ENCODE peak calls at places on chromosome 11, in ten cellular contexts. G is tibial artery, I is MM.1S, X is cardiac fibroblast, A is foreskin fibroblast, Y is DND-41, V is neural progenitor cell, Q is colonic mucosa, U is fibroblast of mammary gland, H is esophagus squamous epithelium. F is an unnamed sample.

GRCh38 chr11:46256540-46257001 is 20.9 kb upstream of the CREB3L1 start:
- DNase-seq in I (no peak), A (no peak), Y (no peak), X (no peak), Q (no peak), H (no peak), G (no peak), U (no peak), V (no peak), F (no peak)

GRCh38 chr11:117720061-117720511 is 76.9 kb downstream of the DSCAML1 start:
- DNase-seq in Q (no peak), X (no peak), H (no peak), G (no peak), V (peak), U (no peak), A (no peak), I (no peak), Y (no peak), F (no peak)

GRCh38 chr11:38646382-38646781 is 2048.3 kb upstream of the RAG2 start:
- DNase-seq in V (no peak), I (no peak), X (no peak), Q (no peak), H (no peak), A (no peak), Y (no peak), U (no peak), G (no peak), F (no peak)

GRCh38 chr11:75099635-75100034 is 3.0 kb upstream of the OR2AT4 start:
- DNase-seq in U (no peak), H (no peak), A (no peak), Y (no peak), V (no peak), I (no peak), Q (no peak), G (no peak), X (no peak), F (no peak)

GRCh38 chr11:129728571-129728970 is 87.1 kb upstream of the TMEM45B start:
- DNase-seq in X (no peak), V (no peak), A (no peak), I (no peak), H (no peak), Y (no peak), G (no peak), U (no peak), Q (no peak), F (no peak)

GRCh38 chr11:2588809-2589537 is 110.8 kb downstream of the KCNQ1OT1 start:
- DNase-seq in H (no peak), U (no peak), I (no peak), Q (peak), G (no peak), Y (peak), V (no peak), A (no peak), X (no peak), F (no peak)

GRCh38 chr11:107042748-107043147 is 24.5 kb upstream of the GUCY1A2 start:
- DNase-seq in H (no peak), X (peak), G (no peak), V (no peak), U (no peak), Q (no peak), A (no peak), I (no peak), Y (no peak), F (peak)

GRCh38 chr11:82663535-82663934 is 70.1 kb downstream of the FAM181B start:
- DNase-seq in H (no peak), A (no peak), I (no peak), Q (no peak), G (no peak), X (no peak), U (no peak), V (no peak), Y (no peak), F (no peak)

GRCh38 chr11:107741044-107741823 is 29.4 kb upstream of the SLN start:
- DNase-seq in A (peak), Y (no peak), I (peak), U (peak), H (no peak), G (no peak), Q (no peak), V (peak), X (peak), F (peak)

GRCh38 chr11:96132437-96132836 is 208.5 kb upstream of the MTMR2 start:
- DNase-seq in Y (no peak), G (no peak), H (no peak), V (no peak), Q (no peak), I (no peak), A (no peak), X (no peak), U (no peak), F (no peak)

GRCh38 chr11:86176165-86176884 is 68.2 kb upstream of the EED start:
- DNase-seq in U (peak), Q (no peak), A (no peak), G (no peak), X (peak), I (no peak), V (no peak), H (no peak), Y (no peak), F (no peak)

GRCh38 chr11:100857236-100858005 is 170.3 kb downstream of the ARHGAP42 start:
- DNase-seq in X (no peak), H (no peak), I (no peak), G (no peak), U (peak), V (peak), A (no peak), Y (no peak), Q (no peak), F (peak)

GRCh38 chr11:134503104-134503503 is 91.1 kb upstream of the B3GAT1 start:
- DNase-seq in A (no peak), U (no peak), G (no peak), I (no peak), X (no peak), Q (no peak), H (no peak), V (peak), Y (no peak), F (no peak)

GRCh38 chr11:69545976-69546617 is 64.6 kb downstream of the LINC01488 start:
- DNase-seq in V (no peak), H (no peak), Q (no peak), X (no peak), U (no peak), I (no peak), A (no peak), Y (no peak), G (no peak), F (no peak)

GRCh38 chr11:23749762-23750430 is 747.0 kb upstream of the LUZP2 start:
- DNase-seq in U (no peak), X (no peak), I (no peak), G (no peak), Q (no peak), H (no peak), V (no peak), Y (no peak), A (no peak), F (no peak)

GRCh38 chr11:14584595-14584994 is 59.0 kb upstream of the PDE3B start:
- DNase-seq in I (no peak), V (no peak), A (no peak), X (no peak), Y (no peak), U (no peak), G (no peak), H (no peak), Q (peak), F (no peak)

GRCh38 chr11:71437399-71437798 is 10.8 kb downstream of the DHCR7 start:
- DNase-seq in X (no peak), U (no peak), I (no peak), G (no peak), Y (no peak), Q (no peak), H (no peak), V (no peak), A (no peak), F (no peak)

GRCh38 chr11:36241512-36241911 is 47.7 kb downstream of the COMMD9 start:
- DNase-seq in A (no peak), G (no peak), X (no peak), I (no peak), V (no peak), Q (no peak), U (no peak), H (no peak), Y (no peak), F (no peak)

GRCh38 chr11:47971501-47971900 is 8.9 kb upstream of the PTPRJ start:
- DNase-seq in A (no peak), I (no peak), H (no peak), V (no peak), Y (no peak), X (no peak), Q (no peak), G (no peak), U (no peak), F (no peak)

GRCh38 chr11:73308963-73309960 is 1.2 kb downstream of the ARHGEF17 start:
- DNase-seq in I (no peak), Y (no peak), Q (peak), A (peak), X (peak), U (peak), H (no peak), G (peak), V (peak), F (peak)

GRCh38 chr11:112128483-112129121 is 35.3 kb downstream of the IL18 start:
- DNase-seq in I (no peak), V (no peak), H (no peak), U (peak), A (peak), G (peak), Q (peak), Y (no peak), X (peak), F (peak)

GRCh38 chr11:117560786-117561530 is 233.3 kb downstream of the CEP164 start:
- DNase-seq in X (no peak), Q (no peak), G (no peak), U (no peak), A (no peak), Y (no peak), H (no peak), V (no peak), I (no peak), F (no peak)

GRCh38 chr11:64918056-64918455 is 1.0 kb upstream of the ATG2A start:
- DNase-seq in I (peak), H (no peak), Q (no peak), X (peak), A (peak), U (peak), G (no peak), Y (peak), V (peak), F (peak)

GRCh38 chr11:19088791-19089190 is 28.2 kb upstream of the ZDHHC13 start:
- DNase-seq in H (no peak), U (no peak), I (no peak), G (no peak), V (no peak), X (no peak), A (no peak), Q (no peak), Y (no peak), F (no peak)

GRCh38 chr11:131998020-131998419 is 627.6 kb downstream of the NTM start:
- DNase-seq in H (no peak), A (no peak), Y (no peak), Q (peak), U (no peak), G (no peak), V (no peak), X (no peak), I (no peak), F (peak)

GRCh38 chr11:104291646-104292045 is 127.7 kb upstream of the PDGFD start:
- DNase-seq in U (no peak), H (no peak), G (no peak), Y (no peak), X (no peak), A (no peak), I (no peak), V (no peak), Q (no peak), F (no peak)

GRCh38 chr11:57479925-57480324 is 19.6 kb downstream of the RTN4RL2 start:
- DNase-seq in G (no peak), I (no peak), H (no peak), U (no peak), A (no peak), Q (no peak), V (no peak), X (no peak), Y (no peak), F (no peak)

GRCh38 chr11:10268746-10269487 is 25.1 kb downstream of the SBF2 start:
- DNase-seq in X (peak), V (no peak), U (peak), A (no peak), Y (no peak), G (no peak), H (no peak), I (no peak), Q (no peak), F (peak)

GRCh38 chr11:97965849-97966646 is 1054.7 kb upstream of the CNTN5 start:
- DNase-seq in Q (no peak), V (no peak), Y (no peak), H (no peak), G (no peak), U (peak), I (no peak), X (peak), A (peak), F (peak)

GRCh38 chr11:7545611-7546010 is 31.8 kb downstream of the PPFIBP2 start:
- DNase-seq in X (no peak), Q (no peak), G (no peak), V (no peak), I (no peak), A (no peak), H (no peak), Y (no peak), U (no peak), F (no peak)

GRCh38 chr11:34432822-34433221 is 5.9 kb upstream of the CAT start:
- DNase-seq in Q (no peak), Y (no peak), H (no peak), U (no peak), A (no peak), G (peak), I (no peak), V (no peak), X (no peak), F (no peak)

GRCh38 chr11:57459112-57460016 is 964 bp upstream of the RTN4RL2 start:
- DNase-seq in U (no peak), Q (no peak), V (peak), X (no peak), G (no peak), I (no peak), H (no peak), A (no peak), Y (no peak), F (no peak)

GRCh38 chr11:68255526-68255925 is 16.2 kb downstream of the C11orf24 start:
- DNase-seq in H (no peak), V (no peak), Y (no peak), U (peak), Q (no peak), X (peak), A (no peak), I (no peak), G (no peak), F (no peak)

GRCh38 chr11:18771266-18772035 is 20.1 kb downstream of the PTPN5 start:
- DNase-seq in Q (no peak), A (no peak), U (no peak), I (no peak), Y (no peak), G (no peak), H (no peak), X (no peak), V (no peak), F (no peak)

GRCh38 chr11:96426356-96427103 is 36.7 kb downstream of the JRKL start:
- DNase-seq in X (peak), Q (no peak), I (peak), H (no peak), U (peak), Y (no peak), V (peak), A (peak), G (no peak), F (peak)

GRCh38 chr11:16186680-16187079 is 169.7 kb downstream of the SOX6 start:
- DNase-seq in Q (no peak), Y (no peak), U (no peak), A (no peak), V (no peak), I (no peak), X (no peak), G (no peak), H (no peak), F (no peak)

DNA sequence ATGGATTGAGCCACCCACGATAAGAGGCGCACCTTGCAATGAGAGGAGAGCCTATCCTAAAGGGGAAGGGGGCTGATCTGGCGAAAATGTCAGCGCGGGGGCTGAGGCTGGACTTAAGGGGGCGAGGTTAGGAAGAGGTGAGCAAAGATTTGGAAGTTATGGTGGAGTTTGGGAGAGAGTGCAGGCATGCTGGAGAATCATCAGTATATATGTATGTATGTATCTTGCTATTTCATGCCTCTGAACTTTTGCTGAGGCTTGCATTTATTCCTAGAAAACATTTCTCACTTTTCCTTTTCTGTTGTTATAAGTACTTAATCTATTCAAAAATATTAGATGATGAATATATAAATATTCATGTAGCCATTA is 17.2 kb upstream of the THRSP start:
- DNase-seq in I (no peak), V (no peak), U (no peak), Q (no peak), Y (no peak), H (no peak), X (no peak), A (no peak), G (no peak), F (no peak)
- H3K4me3 ChIP-seq in I (no peak), V (no peak), U (no peak), Q (no peak), Y (no peak), H (no peak), X (no peak), A (no peak), G (peak), F (no peak)

GRCh38 chr11:78613053-78613813 is 38.6 kb upstream of the NARS2 start:
- DNase-seq in X (no peak), Y (no peak), Q (no peak), I (no peak), H (no peak), U (no peak), V (no peak), A (no peak), G (no peak), F (no peak)

GRCh38 chr11:78620159-78620558 is 45.5 kb upstream of the NARS2 start:
- DNase-seq in Y (no peak), Q (no peak), I (no peak), H (no peak), V (no peak), A (no peak), U (no peak), G (no peak), X (no peak), F (no peak)

GRCh38 chr11:78615724-78616123 is 41.1 kb upstream of the NARS2 start:
- DNase-seq in H (no peak), I (no peak), A (no peak), V (no peak), Q (no peak), X (no peak), G (no peak), Y (no peak), U (peak), F (peak)
- TF ChIP-seq CTCF in H (no peak), I (no peak), A (no peak), V (no peak), Q (no peak), X (peak), G (no peak), Y (peak), U (peak), F (peak)

GRCh38 chr11:95068549-95068948 is 1.8 kb downstream of the SRSF8 start:
- DNase-seq in V (peak), X (peak), I (peak), H (peak), G (peak), Y (peak), U (peak), A (peak), Q (peak), F (peak)

GRCh38 chr11:95066721-95067041 is at the start of gene SRSF8:
- DNase-seq in X (no peak), H (no peak), V (no peak), U (no peak), Q (no peak), G (no peak), Y (no peak), I (peak), A (no peak), F (no peak)

GRCh38 chr11:95067828-95068244 is 1.1 kb downstream of the SRSF8 start:
- DNase-seq in V (no peak), A (no peak), G (peak), U (no peak), Y (no peak), I (no peak), X (no peak), Q (peak), H (no peak), F (no peak)

GRCh38 chr11:95067042-95067827 is 516 bp downstream of the SRSF8 start:
- DNase-seq in U (peak), A (peak), Y (peak), I (peak), V (peak), X (peak), G (peak), H (no peak), Q (peak), F (peak)

GRCh38 chr11:95065336-95065735 is 1.4 kb upstream of the SRSF8 start:
- DNase-seq in Q (no peak), X (no peak), G (no peak), A (no peak), Y (no peak), U (no peak), I (no peak), H (no peak), V (no peak), F (no peak)
- H3K4me3 ChIP-seq in Q (no peak), X (no peak), G (no peak), A (no peak), Y (no peak), U (no peak), I (no peak), H (no peak), V (no peak), F (no peak)

DNA sequence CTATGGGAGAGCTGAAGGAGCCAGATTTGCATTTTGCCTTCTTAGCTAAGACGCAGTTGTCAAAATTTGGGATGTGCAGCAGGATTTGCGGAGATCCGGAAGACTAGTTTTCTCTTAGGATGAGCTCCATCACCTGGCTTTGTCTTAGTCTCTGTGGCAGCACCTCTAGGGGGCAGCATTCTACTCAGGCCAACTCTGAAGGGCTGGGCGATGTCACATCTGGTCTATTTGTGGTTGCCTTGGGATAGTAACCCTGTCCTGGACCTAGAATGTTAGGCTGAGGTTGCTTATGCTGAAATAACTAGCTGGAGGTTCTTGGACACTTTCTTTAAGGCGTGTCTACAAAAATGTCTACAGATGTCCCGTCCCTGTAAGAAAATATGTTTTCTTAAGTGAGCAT is 116.2 kb downstream of the FAT3 start:
- DNase-seq in G (no peak), A (no peak), H (no peak), U (peak), Q (peak), I (no peak), X (peak), V (peak), Y (no peak), F (peak)
- TF ChIP-seq CTCF in G (no peak), A (peak), H (peak), U (peak), Q (no peak), I (peak), X (peak), V (peak), Y (peak), F (peak)

GRCh38 chr11:12042215-12042676 is 33.8 kb upstream of the DKK3 start:
- DNase-seq in Y (no peak), A (peak), I (no peak), H (no peak), G (no peak), Q (no peak), U (peak), V (no peak), X (peak), F (peak)

GRCh38 chr11:12045914-12046635 is 37.6 kb upstream of the DKK3 start:
- DNase-seq in A (no peak), I (no peak), U (peak), G (no peak), H (no peak), Q (no peak), X (peak), Y (no peak), V (no peak), F (no peak)

GRCh38 chr11:12044799-12045198 is 36.4 kb upstream of the DKK3 start:
- DNase-seq in Q (no peak), A (no peak), U (no peak), G (no peak), H (no peak), I (no peak), V (no peak), Y (no peak), X (no peak), F (no peak)

GRCh38 chr11:12043221-12043620 is 34.8 kb upstream of the DKK3 start:
- DNase-seq in U (no peak), Y (no peak), A (no peak), H (no peak), I (no peak), X (no peak), Q (no peak), G (no peak), V (no peak), F (no peak)

GRCh38 chr11:12043959-12044772 is 35.7 kb upstream of the DKK3 start:
- DNase-seq in I (peak), G (peak), U (peak), Q (peak), H (no peak), X (peak), A (peak), V (peak), Y (peak), F (peak)
- H3K4me3 ChIP-seq in I (no peak), G (peak), U (no peak), Q (no peak), H (no peak), X (no peak), A (peak), V (no peak), Y (no peak), F (peak)

F was measured in fibroblast of villous mesenchyme.